ENCODE peak calls at places on chromosomes 7 and 10, in eight cellular contexts. E is activated B cell treated with CpG ODN at 0.5 μM for 24 hours, B is WTC11, G is IMR-90, N is upper lobe of left lung, L is psoas muscle, F is HepG2, S is SK-N-SH treated with all-trans-retinoic acid at 6 μM for 48 hours. D is an unnamed sample.

GRCh38 chr7:70336536-70336935 is 738.3 kb downstream of the AUTS2 start:
- ATAC-seq in S (no peak), L (no peak), E (no peak), F (no peak), B (no peak), G (no peak), N (no peak), D (no peak)

GRCh38 chr7:140908351-140908750 is 16.4 kb downstream of the BRAF start:
- ATAC-seq in L (no peak), N (no peak), G (no peak), F (no peak), S (no peak), E (no peak), B (no peak), D (no peak)

GRCh38 chr10:94049911-94050310 is 56.2 kb downstream of the PLCE1 start:
- ATAC-seq in S (no peak), B (no peak), L (peak), G (no peak), E (no peak), N (no peak), F (no peak), D (no peak)

GRCh38 chr7:5514440-5515035 is 90.9 kb upstream of the TNRC18 start:
- ATAC-seq in N (no peak), L (no peak), G (peak), F (peak), E (no peak), S (no peak), B (no peak), D (no peak)

GRCh38 chr10:34731885-34732701 is 83.0 kb downstream of the PARD3 start:
- ATAC-seq in G (no peak), F (no peak), L (no peak), B (no peak), N (no peak), S (peak), E (no peak), D (peak)

GRCh38 chr10:76829724-76830123 is 807.9 kb downstream of the KCNMA1 start:
- ATAC-seq in B (no peak), G (no peak), S (no peak), N (no peak), F (no peak), E (no peak), L (no peak), D (no peak)

GRCh38 chr10:12505683-12506082 is 156.3 kb downstream of the CAMK1D start:
- ATAC-seq in E (no peak), N (no peak), G (no peak), B (no peak), L (no peak), F (no peak), S (no peak), D (no peak)

GRCh38 chr7:100874300-100874576 is 665 bp upstream of the SRRT start:
- ATAC-seq in N (peak), E (no peak), S (peak), B (peak), G (peak), F (no peak), L (peak), D (no peak)

GRCh38 chr10:78357673-78358206 is 324.1 kb downstream of the RPS24 start:
- ATAC-seq in N (no peak), L (no peak), S (no peak), F (no peak), B (no peak), G (no peak), E (no peak), D (no peak)

GRCh38 chr7:99106411-99106810 is 37.5 kb downstream of the SMURF1 start:
- ATAC-seq in L (no peak), B (peak), S (no peak), N (no peak), E (no peak), F (peak), G (no peak), D (peak)

GRCh38 chr7:99218406-99219184 is 10.7 kb upstream of the KPNA7 start:
- ATAC-seq in B (no peak), L (no peak), G (no peak), N (no peak), E (no peak), F (peak), S (peak), D (no peak)

GRCh38 chr10:24382596-24382978 is 173.6 kb downstream of the KIAA1217 start:
- ATAC-seq in B (no peak), F (no peak), G (no peak), E (no peak), N (no peak), L (no peak), S (no peak), D (no peak)

GRCh38 chr10:100209303-100209702 is 20.1 kb downstream of the CHUK start:
- ATAC-seq in G (peak), L (no peak), F (no peak), E (no peak), S (no peak), B (no peak), N (no peak), D (no peak)

GRCh38 chr7:69295971-69296370 is 302.3 kb upstream of the AUTS2 start:
- ATAC-seq in N (no peak), F (no peak), L (no peak), G (no peak), B (no peak), E (no peak), S (no peak), D (no peak)

GRCh38 chr7:127091620-127092019 is 161.1 kb downstream of the GRM8 start:
- ATAC-seq in N (no peak), B (no peak), E (no peak), L (no peak), F (no peak), S (no peak), G (no peak), D (peak)

GRCh38 chr7:115216652-115217051 is 294.8 kb downstream of the MDFIC start:
- ATAC-seq in S (no peak), F (no peak), E (no peak), B (peak), L (no peak), G (no peak), N (peak), D (no peak)

GRCh38 chr7:96076350-96076707 is 245.6 kb downstream of the SLC25A13 start:
- ATAC-seq in E (no peak), F (peak), L (no peak), S (no peak), N (no peak), B (no peak), G (no peak), D (no peak)

GRCh38 chr7:91020611-91021385 is 243.4 kb upstream of the FZD1 start:
- ATAC-seq in N (no peak), E (no peak), L (no peak), G (no peak), F (no peak), S (no peak), B (no peak), D (no peak)

GRCh38 chr10:3106908-3107425 is 39.6 kb downstream of the PFKP start:
- ATAC-seq in N (no peak), F (no peak), G (peak), E (no peak), S (peak), B (no peak), L (no peak), D (no peak)

GRCh38 chr10:35041502-35041879 is 48.6 kb downstream of the CUL2 start:
- ATAC-seq in G (peak), N (peak), L (no peak), B (no peak), S (no peak), F (no peak), E (no peak), D (no peak)

GRCh38 chr10:112231602-112232001 is 48.0 kb upstream of the GPAM start:
- ATAC-seq in N (no peak), E (no peak), F (peak), G (no peak), S (no peak), L (peak), B (no peak), D (no peak)

GRCh38 chr10:118818621-118819221 is 64.0 kb upstream of the CACUL1 start:
- ATAC-seq in N (no peak), F (no peak), B (no peak), S (peak), G (no peak), L (peak), E (no peak), D (no peak)

GRCh38 chr7:153381275-153382119 is 621.9 kb downstream of the ACTR3B start:
- ATAC-seq in F (peak), S (no peak), B (peak), E (no peak), G (no peak), L (no peak), N (peak), D (peak)

GRCh38 chr7:1863091-1863900 is 193.2 kb downstream of the ELFN1 start:
- ATAC-seq in E (no peak), L (no peak), F (no peak), S (no peak), N (no peak), G (no peak), B (no peak), D (no peak)

D was measured in gastroesophageal sphincter.